ENCODE peak calls at places on chromosomes 6 and 20, in six cellular contexts. U is transverse colon, R is pancreas, X is Peyer's patch, V is PC-9, C is PC-3. L is an unnamed sample.

GRCh38 chr20:46552460-46553420 is 2.3 kb upstream of the OCSTAMP start:
- DNase-seq in U (no peak), R (no peak), X (no peak), V (no peak), C (no peak), L (peak; percentile 71)

GRCh38 chr6:112029045-112029822 is 24.7 kb upstream of the CCN6 start:
- DNase-seq in U (peak; percentile 60), R (no peak), X (peak; percentile 64), V (peak; percentile 45), C (peak; percentile 63), L (no peak)

GRCh38 chr20:3407426-3408250 is at the start of gene DNAAF9:
- DNase-seq in U (peak; percentile 72), R (peak; percentile 68), X (peak; percentile 89), V (peak; percentile 68), C (peak; percentile 74), L (peak; percentile 73)

GRCh38 chr20:17856024-17856564 is 112.5 kb downstream of the SNX5 start:
- DNase-seq in U (peak; percentile 85), R (no peak), X (peak; percentile 61), V (no peak), C (peak; percentile 57), L (peak; percentile 77)

GRCh38 chr6:97060254-97060653 is 135.7 kb downstream of the KLHL32 start:
- DNase-seq in U (no peak), R (no peak), X (no peak), V (no peak), C (no peak), L (no peak)

GRCh38 chr6:44022296-44022661 is 105.0 kb downstream of the MRPL14 start:
- DNase-seq in U (no peak), R (no peak), X (no peak), V (no peak), C (peak; percentile 58), L (no peak)

GRCh38 chr6:161434921-161435411 is 161.1 kb upstream of the AGPAT4 start:
- DNase-seq in U (no peak), R (peak; percentile 64), X (no peak), V (no peak), C (peak; percentile 90), L (no peak)

GRCh38 chr20:48283470-48284110 is 498.3 kb upstream of the SULF2 start:
- DNase-seq in U (peak; percentile 25), R (peak; percentile 38), X (peak; percentile 59), V (peak; percentile 50), C (peak; percentile 93), L (no peak)

GRCh38 chr20:137668-138131 is 4.7 kb upstream of the DEFB126 start:
- DNase-seq in U (no peak), R (no peak), X (no peak), V (no peak), C (peak; percentile 32), L (peak; percentile 5)

GRCh38 chr6:116316772-116317467 is 37.2 kb upstream of the TSPYL1 start:
- DNase-seq in U (no peak), R (no peak), X (no peak), V (no peak), C (no peak), L (no peak)

GRCh38 chr6:119453242-119453641 is 103.7 kb upstream of the MAN1A1 start:
- DNase-seq in U (no peak), R (no peak), X (no peak), V (no peak), C (no peak), L (no peak)

GRCh38 chr20:50294164-50295088 is 103.8 kb downstream of the CEBPB start:
- DNase-seq in U (no peak), R (no peak), X (no peak), V (no peak), C (no peak), L (no peak)

GRCh38 chr6:41637179-41638001 is 878 bp upstream of the MDFI start:
- DNase-seq in U (no peak), R (no peak), X (no peak), V (peak; percentile 63), C (peak; percentile 66), L (no peak)
- H3K4me3 ChIP-seq in U (no peak overlapping the region), R (peak overlapping the region; percentile 29), X (no peak overlapping the region), V (peak overlapping the region; percentile 85), C (peak overlapping the region; percentile 91), L (no peak overlapping the region)

GRCh38 chr6:158387036-158387435 is 74.8 kb downstream of the TULP4 start:
- DNase-seq in U (no peak), R (no peak), X (no peak), V (no peak), C (no peak), L (no peak)
- TF ChIP-seq CTCF in U (no peak), R (no peak), X (no peak), V (no peak), C (peak; percentile 40), L (peak; percentile 20)

DNA sequence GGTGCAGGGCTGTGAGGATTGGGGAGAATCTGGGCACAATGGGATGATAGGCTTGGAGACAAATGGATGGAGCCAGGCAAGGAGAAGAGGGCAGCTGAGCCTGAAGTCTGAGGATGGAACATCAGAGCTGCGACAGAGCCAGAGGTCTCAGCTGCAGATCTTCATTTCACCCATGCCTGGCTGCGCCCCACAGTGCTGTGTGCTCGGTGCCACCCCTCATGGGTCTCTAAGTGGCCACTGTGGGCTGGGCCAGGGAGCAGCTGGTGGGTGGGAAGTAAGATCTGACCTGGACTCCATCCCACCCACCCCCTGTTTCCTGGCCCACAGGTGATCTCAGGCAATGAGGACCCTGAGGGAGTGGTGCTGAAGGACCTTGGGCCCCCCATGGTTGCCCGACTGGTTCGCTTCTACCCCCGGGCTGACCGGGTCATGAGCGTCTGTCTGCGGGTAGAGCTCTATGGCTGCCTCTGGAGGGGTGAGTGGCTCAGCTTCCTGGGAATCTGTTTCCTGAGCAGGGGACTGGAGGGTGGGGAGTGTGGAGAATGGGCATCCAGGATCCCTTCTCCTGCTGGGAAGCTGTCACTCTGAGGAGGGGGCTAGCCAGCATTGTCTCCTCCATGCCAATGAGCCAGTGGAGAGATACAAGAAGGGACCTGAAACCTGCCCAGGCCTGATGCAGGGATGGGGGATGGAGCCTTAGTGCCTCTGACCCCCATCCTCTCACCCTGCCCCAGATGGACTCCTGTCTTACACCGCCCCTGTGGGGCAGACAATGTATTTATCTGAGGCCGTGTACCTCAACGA is 6.5 kb downstream of the DDR1 start:
- DNase-seq in U (no peak), R (no peak), X (no peak), V (no peak), C (no peak), L (no peak)
- H3K4me3 ChIP-seq in U (no peak overlapping the region), R (no peak overlapping the region), X (no peak overlapping the region), V (no peak overlapping the region), C (no peak overlapping the region), L (no peak overlapping the region)

GRCh38 chr6:62775427-62776022 is 435.7 kb upstream of the FKBP1C start:
- DNase-seq in U (no peak), R (no peak), X (no peak), V (no peak), C (peak; percentile 25), L (no peak)
- TF ChIP-seq CTCF in U (peak; percentile 20), R (peak; percentile 52), X (peak; percentile 28), V (peak; percentile 71), C (peak; percentile 71), L (peak; percentile 41)